ENCODE peak calls at places on chromosomes 1 and 21, in five cellular contexts. E is GM23248, B is fibroblast of lung, S is neuronal stem cell, V is mammary epithelial cell. F is an unnamed sample.
A peak's percentile ranks its signal among the peaks of the same experiment; 100 is the strongest.

GRCh38 chr1:184028854-184029623 is 8.5 kb downstream of the COLGALT2 start:
- DNase-seq in E (peak; percentile 17), B (no peak), S (no peak), V (no peak), F (no peak)

GRCh38 chr1:3717715-3718601 is 34.3 kb upstream of the CCDC27 start:
- DNase-seq in E (peak; percentile 40), B (no peak), S (peak; percentile 68), V (no peak), F (no peak)

GRCh38 chr1:89732643-89733222 is 88.1 kb upstream of the LRRC8D start:
- DNase-seq in E (no peak), B (no peak), S (no peak), V (no peak), F (no peak)

GRCh38 chr1:148367596-148367995 is 115.5 kb downstream of the PPIAL4G start:
- DNase-seq in E (no peak), B (no peak), S (no peak), V (no peak), F (no peak)

GRCh38 chr1:181089017-181089776 is 697 bp downstream of the IER5 start:
- DNase-seq in E (peak; percentile 64), B (no peak), S (no peak), V (no peak), F (no peak)

GRCh38 chr1:10161121-10161520 is 49.2 kb upstream of the KIF1B start:
- DNase-seq in E (no peak), B (no peak), S (no peak), V (no peak), F (no peak)

GRCh38 chr21:29538115-29538514 is 239.4 kb downstream of the BACH1 start:
- DNase-seq in E (peak; percentile 55), B (peak; percentile 50), S (no peak), V (no peak), F (no peak)

GRCh38 chr21:31220567-31220966 is 123.5 kb downstream of the TIAM1 start:
- DNase-seq in E (peak; percentile 90), B (peak; percentile 26), S (peak; percentile 38), V (peak; percentile 84), F (no peak)

GRCh38 chr21:42075686-42076471 is 4.8 kb downstream of the UMODL1 start:
- DNase-seq in E (no peak), B (no peak), S (no peak), V (no peak), F (no peak)

GRCh38 chr1:226046240-226046639 is 16.3 kb upstream of the H3-3A start:
- DNase-seq in E (peak; percentile 91), B (peak; percentile 73), S (no peak), V (peak; percentile 91), F (no peak)

GRCh38 chr21:33981341-33982101 is 65.9 kb upstream of the ATP5PO start:
- DNase-seq in E (no peak), B (no peak), S (no peak), V (no peak), F (no peak)

GRCh38 chr1:215710340-215710971 is 143.4 kb downstream of the KCTD3 start:
- DNase-seq in E (peak; percentile 80), B (peak; percentile 76), S (peak; percentile 57), V (peak; percentile 43), F (no peak)

GRCh38 chr1:19616489-19616888 is 27.6 kb upstream of the NBL1 start:
- DNase-seq in E (peak; percentile 80), B (peak; percentile 73), S (no peak), V (peak; percentile 23), F (no peak)

GRCh38 chr1:204975568-204976235 is 67.3 kb upstream of the CNTN2 start:
- DNase-seq in E (peak; percentile 59), B (peak; percentile 37), S (peak; percentile 61), V (peak; percentile 7), F (peak; percentile 59)

GRCh38 chr1:186662752-186663151 is 17.5 kb downstream of the PTGS2 start:
- DNase-seq in E (peak; percentile 73), B (no peak), S (no peak), V (peak; percentile 62), F (peak; percentile 20)

GRCh38 chr1:39268906-39269305 is 64.4 kb downstream of the MACF1 start:
- DNase-seq in E (peak; percentile 44), B (no peak), S (no peak), V (peak; percentile 73), F (no peak)

GRCh38 chr1:184840596-184840995 is 85.9 kb upstream of the EDEM3 start:
- DNase-seq in E (no peak), B (no peak), S (no peak), V (no peak), F (no peak)

GRCh38 chr21:36703626-36704280 is 4.8 kb downstream of the SIM2 start:
- DNase-seq in E (no peak), B (no peak), S (no peak), V (no peak), F (no peak)

GRCh38 chr1:51926171-51926812 is 47.8 kb upstream of the NRDC start:
- DNase-seq in E (peak; percentile 82), B (peak; percentile 44), S (peak; percentile 20), V (peak; percentile 35), F (no peak)

GRCh38 chr21:39366563-39366962 is 17.7 kb upstream of the HMGN1 start:
- DNase-seq in E (no peak), B (no peak), S (no peak), V (no peak), F (no peak)

GRCh38 chr1:93749894-93750301 is 68.3 kb upstream of the BCAR3 start:
- DNase-seq in E (no peak), B (no peak), S (no peak), V (no peak), F (no peak)

GRCh38 chr1:48552420-48552819 is 80.4 kb upstream of the SPATA6 start:
- DNase-seq in E (no peak), B (no peak), S (no peak), V (peak; percentile 37), F (no peak)

GRCh38 chr21:43987509-43987908 is 24.6 kb upstream of the TRAPPC10 start:
- DNase-seq in E (no peak), B (no peak), S (no peak), V (no peak), F (no peak)

GRCh38 chr21:43983860-43984420 is 28.2 kb upstream of the TRAPPC10 start:
- DNase-seq in E (no peak), B (no peak), S (no peak), V (no peak), F (no peak)

GRCh38 chr21:43984905-43985689 is 27.0 kb upstream of the TRAPPC10 start:
- DNase-seq in E (peak; percentile 21), B (peak; percentile 8), S (no peak), V (no peak), F (no peak)

GRCh38 chr21:43986544-43987451 is 25.3 kb upstream of the TRAPPC10 start:
- DNase-seq in E (no peak), B (no peak), S (no peak), V (no peak), F (no peak)

DNA sequence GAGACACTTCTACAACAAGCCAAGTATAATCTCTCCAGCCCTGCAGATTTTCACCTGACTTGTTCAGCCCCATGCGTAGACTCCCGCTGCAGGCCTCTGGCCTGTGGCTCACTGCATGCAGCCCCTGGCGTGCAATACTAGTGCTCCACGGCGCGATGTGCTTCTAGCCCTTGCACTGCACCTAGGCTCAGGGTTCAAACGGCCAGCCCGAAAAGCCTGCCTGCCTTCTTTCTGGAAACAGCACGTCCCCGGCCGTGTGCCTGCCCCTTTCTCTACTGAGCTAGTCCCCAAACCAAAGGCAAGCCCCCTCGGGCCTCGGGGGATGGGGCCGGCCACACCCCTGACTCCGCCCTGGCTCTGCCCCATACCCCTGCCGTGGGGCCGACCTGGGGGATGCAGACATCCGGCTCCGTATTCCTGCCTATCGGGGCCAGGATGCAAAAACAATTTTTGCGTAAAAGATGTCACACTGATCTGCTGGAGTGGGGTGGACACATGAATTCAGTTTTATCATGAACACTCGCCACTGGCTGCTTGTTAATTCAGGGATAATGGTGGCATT is 26.3 kb upstream of the TRAPPC10 start:
- DNase-seq in E (no peak), B (no peak), S (no peak), V (no peak), F (no peak)
- H2AFZ ChIP-seq in E (no peak overlapping the region), B (no peak overlapping the region), S (peak overlapping the region; percentile 13), V (no peak overlapping the region), F (no peak overlapping the region)

GRCh38 chr1:160546942-160547341 is 23.9 kb upstream of the SLAMF6 start:
- DNase-seq in E (no peak), B (no peak), S (no peak), V (no peak), F (no peak)

GRCh38 chr1:160548960-160549664 is 26.1 kb upstream of the SLAMF6 start:
- DNase-seq in E (no peak), B (no peak), S (no peak), V (no peak), F (no peak)

GRCh38 chr1:160548183-160548582 is 25.1 kb upstream of the SLAMF6 start:
- DNase-seq in E (no peak), B (no peak), S (no peak), V (no peak), F (no peak)

GRCh38 chr1:160549665-160550006 is 26.6 kb upstream of the SLAMF6 start:
- DNase-seq in E (no peak), B (no peak), S (no peak), V (no peak), F (no peak)

GRCh38 chr1:160547371-160547901 is 24.4 kb upstream of the SLAMF6 start:
- DNase-seq in E (no peak), B (no peak), S (no peak), V (no peak), F (no peak)
- H3K4me1 ChIP-seq in E (no peaks in the 10 kb centered on the region), B (no peaks in the 10 kb centered on the region), S (no peaks in the 10 kb centered on the region), V (peaks cover 2% of the 10 kb centered on the region), F (no peaks in the 10 kb centered on the region)

GRCh38 chr1:5354681-5355080 is 637.5 kb downstream of the NPHP4 start:
- DNase-seq in E (no peak), B (no peak), S (no peak), V (no peak), F (no peak)
- H2AFZ ChIP-seq in E (no peak overlapping the region), B (no peak overlapping the region), S (no peak overlapping the region), V (no peak overlapping the region), F (no peak overlapping the region)

GRCh38 chr1:154923695-154924094 is 12.8 kb downstream of the PMVK start:
- DNase-seq in E (no peak), B (no peak), S (no peak), V (no peak), F (no peak)
- H3K4me1 ChIP-seq in E (no peaks in the 10 kb centered on the region), B (no peaks in the 10 kb centered on the region), S (no peaks in the 10 kb centered on the region), V (peaks cover 18% of the 10 kb centered on the region), F (no peaks in the 10 kb centered on the region)

F was measured in PC-9.